ENCODE peak calls at places on chromosomes 7 and 10, in seven cellular contexts. Z, L, H, G, N, I and X are unnamed samples.

GRCh38 chr7:142801601-142802295 is 31.0 kb downstream of the PRSS2 start:
- DNase-seq in Z (no peak), L (no peak), H (no peak), G (no peak), N (no peak), I (no peak), X (no peak)

GRCh38 chr10:78794736-78795455 is 273.9 kb upstream of the ZMIZ1 start:
- DNase-seq in Z (no peak), L (no peak), H (no peak), G (no peak), N (no peak), I (no peak), X (no peak)

GRCh38 chr7:66167773-66168367 is 37.3 kb upstream of the TPST1 start:
- DNase-seq in Z (no peak), L (no peak), H (no peak), G (no peak), N (peak), I (peak), X (no peak)

GRCh38 chr10:102395677-102396197 is at the start of gene NFKB2:
- DNase-seq in Z (no peak), L (no peak), H (no peak), G (no peak), N (no peak), I (no peak), X (no peak)

GRCh38 chr7:42233166-42233565 is 3.8 kb downstream of the GLI3 start:
- DNase-seq in Z (no peak), L (no peak), H (no peak), G (no peak), N (no peak), I (no peak), X (no peak)

GRCh38 chr7:147400221-147400689 is 1190.3 kb upstream of the C7orf33 start:
- DNase-seq in Z (no peak), L (no peak), H (no peak), G (no peak), N (no peak), I (no peak), X (no peak)

GRCh38 chr10:86178401-86179142 is 188.0 kb downstream of the GRID1 start:
- DNase-seq in Z (peak), L (peak), H (no peak), G (no peak), N (no peak), I (no peak), X (no peak)

GRCh38 chr10:95646160-95646559 is 10.4 kb downstream of the ALDH18A1 start:
- DNase-seq in Z (no peak), L (no peak), H (no peak), G (no peak), N (no peak), I (no peak), X (no peak)

GRCh38 chr10:15106352-15107013 is 9.3 kb downstream of the RPP38 start:
- DNase-seq in Z (peak), L (peak), H (peak), G (peak), N (no peak), I (peak), X (peak)

GRCh38 chr10:93849605-93850004 is 44.2 kb upstream of the SLC35G1 start:
- DNase-seq in Z (no peak), L (no peak), H (no peak), G (no peak), N (no peak), I (no peak), X (no peak)

GRCh38 chr10:114311496-114312195 is 72.6 kb downstream of the VWA2 start:
- DNase-seq in Z (no peak), L (no peak), H (no peak), G (no peak), N (no peak), I (no peak), X (no peak)

GRCh38 chr7:135775230-135775629 is 26.6 kb upstream of the FAM180A start:
- DNase-seq in Z (no peak), L (no peak), H (no peak), G (no peak), N (no peak), I (no peak), X (no peak)

GRCh38 chr10:91528768-91529167 is 104.1 kb downstream of the PPP1R3C start:
- DNase-seq in Z (no peak), L (no peak), H (no peak), G (no peak), N (no peak), I (no peak), X (no peak)

GRCh38 chr10:70655316-70655715 is 17.0 kb upstream of the ADAMTS14 start:
- DNase-seq in Z (no peak), L (no peak), H (no peak), G (no peak), N (no peak), I (no peak), X (no peak)

GRCh38 chr7:47236480-47237208 is 345.3 kb downstream of the TNS3 start:
- DNase-seq in Z (no peak), L (no peak), H (no peak), G (no peak), N (no peak), I (no peak), X (no peak)

GRCh38 chr10:48439031-48439430 is 132.6 kb downstream of the MAPK8 start:
- DNase-seq in Z (no peak), L (no peak), H (no peak), G (no peak), N (peak), I (no peak), X (no peak)

GRCh38 chr7:27163776-27164380 is 1.5 kb downstream of the HOXA9 start:
- DNase-seq in Z (no peak), L (no peak), H (no peak), G (no peak), N (no peak), I (no peak), X (peak)

GRCh38 chr7:29288534-29289091 is 94.0 kb downstream of the CHN2 start:
- DNase-seq in Z (no peak), L (no peak), H (no peak), G (no peak), N (no peak), I (peak), X (no peak)